ENCODE peak calls at places on chromosome 14, in four cellular contexts. I is Right ventricle myocardium inferior, G is tibial artery, K is NCI-H2081. O is an unnamed sample.

GRCh38 chr14:50109342-50109741 is 7.0 kb downstream of the VCPKMT start:
- DNase-seq in K (peak; percentile 9), G (no peak), I (no peak), O (peak; percentile 15)

GRCh38 chr14:73014105-73014504 is 12.8 kb downstream of the ZFYVE1 start:
- DNase-seq in K (no peak), G (no peak), I (no peak), O (peak; percentile 35)

GRCh38 chr14:96091149-96091693 is 52.1 kb downstream of the C14orf132 start:
- DNase-seq in K (no peak), G (peak; percentile 19), I (no peak), O (no peak)

GRCh38 chr14:73211251-73211650 is 26.1 kb upstream of the PAPLN start:
- DNase-seq in K (no peak), G (no peak), I (no peak), O (peak; percentile 64)

GRCh38 chr14:69014829-69015259 is 35.7 kb upstream of the ACTN1 start:
- DNase-seq in I (no peak), K (no peak), G (no peak), O (no peak)

GRCh38 chr14:105486974-105487448 is 325 bp downstream of the CRIP1 start:
- DNase-seq in G (peak; percentile 75), I (peak; percentile 90), K (no peak), O (no peak)

GRCh38 chr14:59698793-59699192 is 122.2 kb upstream of the CCDC175 start:
- DNase-seq in G (no peak), K (peak; percentile 8), I (no peak), O (peak; percentile 71)

GRCh38 chr14:39731912-39732311 is 299.7 kb upstream of the FBXO33 start:
- DNase-seq in K (no peak), G (no peak), I (no peak), O (no peak)

GRCh38 chr14:57987596-57988300 is 121.9 kb upstream of the SLC35F4 start:
- DNase-seq in I (no peak), K (no peak), G (no peak), O (no peak)

GRCh38 chr14:95935228-95935822 is 58.7 kb downstream of the TUNAR start:
- DNase-seq in I (no peak), G (no peak), K (no peak), O (peak; percentile 12)

GRCh38 chr14:29461131-29461530 is 466.5 kb downstream of the PRKD1 start:
- DNase-seq in I (no peak), K (no peak), G (no peak), O (no peak)